ENCODE peak calls at places on chromosomes 16 and 17, in five cellular contexts. One of them, this sample, is unnamed.

GRCh38 chr17:16939606-16940115 is 32.3 kb downstream of the TNFRSF13B start:
- DNase-seq in HCT116: no peak
- DNase-seq in SK-N-SH: no peak
- DNase-seq in H1: no peak
- DNase-seq in HepG2: no peak
- DNase-seq in this sample: no peak

GRCh38 chr16:11619327-11619851 is 32.7 kb upstream of the LITAF start:
- DNase-seq in HCT116: no peak
- DNase-seq in SK-N-SH: no peak
- DNase-seq in H1: no peak
- DNase-seq in HepG2: no peak
- DNase-seq in this sample: no peak

GRCh38 chr17:7220593-7221280 is 999 bp downstream of the ACADVL start:
- DNase-seq in HCT116: no peak
- DNase-seq in H1: no peak
- DNase-seq in SK-N-SH: peak; percentile 79
- DNase-seq in HepG2: peak; percentile 44
- DNase-seq in this sample: no peak

GRCh38 chr17:40061532-40062038 is 1.2 kb upstream of the THRA start:
- DNase-seq in H1: no peak
- DNase-seq in HCT116: no peak
- DNase-seq in SK-N-SH: no peak
- DNase-seq in HepG2: no peak
- DNase-seq in this sample: no peak

GRCh38 chr16:50400312-50400966 is 31.7 kb upstream of the BRD7 start:
- DNase-seq in H1: no peak
- DNase-seq in HepG2: no peak
- DNase-seq in HCT116: no peak
- DNase-seq in SK-N-SH: no peak
- DNase-seq in this sample: no peak

GRCh38 chr17:2089021-2089422 is 34.1 kb downstream of the HIC1 start:
- DNase-seq in HepG2: no peak
- DNase-seq in HCT116: no peak
- DNase-seq in H1: no peak
- DNase-seq in SK-N-SH: no peak
- DNase-seq in this sample: no peak

GRCh38 chr17:72677714-72678390 is 414.6 kb downstream of the SLC39A11 start:
- DNase-seq in SK-N-SH: no peak
- DNase-seq in HepG2: no peak
- DNase-seq in H1: no peak
- DNase-seq in HCT116: no peak
- DNase-seq in this sample: no peak

GRCh38 chr17:29595107-29595942 is 2.4 kb downstream of the ANKRD13B start:
- DNase-seq in HepG2: no peak
- DNase-seq in H1: no peak
- DNase-seq in SK-N-SH: no peak
- DNase-seq in HCT116: no peak
- DNase-seq in this sample: no peak

GRCh38 chr17:37830151-37830993 is 85.5 kb upstream of the HNF1B start:
- DNase-seq in H1: no peak
- DNase-seq in SK-N-SH: no peak
- DNase-seq in HepG2: peak; percentile 97
- DNase-seq in HCT116: no peak
- DNase-seq in this sample: no peak

GRCh38 chr17:1630662-1631061 is 2.0 kb upstream of the SLC43A2 start:
- DNase-seq in SK-N-SH: no peak
- DNase-seq in HepG2: no peak
- DNase-seq in H1: no peak
- DNase-seq in HCT116: no peak
- DNase-seq in this sample: no peak

GRCh38 chr16:68379472-68380347 is 68.6 kb downstream of the SMPD3 start:
- DNase-seq in H1: no peak
- DNase-seq in HCT116: no peak
- DNase-seq in SK-N-SH: no peak
- DNase-seq in HepG2: no peak
- DNase-seq in this sample: no peak

GRCh38 chr16:23345237-23345636 is 43.1 kb downstream of the SCNN1B start:
- DNase-seq in H1: no peak
- DNase-seq in HCT116: no peak
- DNase-seq in SK-N-SH: no peak
- DNase-seq in HepG2: no peak
- DNase-seq in this sample: no peak

GRCh38 chr17:46850688-46851028 is 725 bp upstream of the WNT9B start:
- DNase-seq in SK-N-SH: no peak
- DNase-seq in HCT116: no peak
- DNase-seq in H1: no peak
- DNase-seq in HepG2: no peak
- DNase-seq in this sample: no peak

GRCh38 chr17:46853896-46854444 is 2.6 kb downstream of the WNT9B start:
- DNase-seq in HCT116: no peak
- DNase-seq in SK-N-SH: no peak
- DNase-seq in H1: no peak
- DNase-seq in HepG2: no peak
- DNase-seq in this sample: no peak

GRCh38 chr17:46854515-46854914 is 3.1 kb downstream of the WNT9B start:
- DNase-seq in SK-N-SH: no peak
- DNase-seq in HepG2: no peak
- DNase-seq in H1: no peak
- DNase-seq in HCT116: no peak
- DNase-seq in this sample: no peak

GRCh38 chr17:46848534-46848933 is 2.8 kb upstream of the WNT9B start:
- DNase-seq in HepG2: no peak
- DNase-seq in SK-N-SH: no peak
- DNase-seq in H1: no peak
- DNase-seq in HCT116: no peak
- DNase-seq in this sample: no peak

GRCh38 chr17:46851029-46851741 is at the start of gene WNT9B:
- DNase-seq in SK-N-SH: peak; percentile 90
- DNase-seq in HepG2: peak; percentile 48
- DNase-seq in H1: no peak
- DNase-seq in HCT116: no peak
- DNase-seq in this sample: no peak
- H3K4me3 ChIP-seq in SK-N-SH: peak within 1 kb of the TSS; percentile 48
- H3K4me3 ChIP-seq in HepG2: peak within 1 kb of the TSS; percentile 76
- H3K4me3 ChIP-seq in H1: peak within 1 kb of the TSS; percentile 56
- H3K4me3 ChIP-seq in HCT116: no peak within 1 kb of the TSS
- H3K4me3 ChIP-seq in this sample: peak within 1 kb of the TSS; percentile 58

GRCh38 chr16:79610771-79611170 is 10.2 kb upstream of the MAF start:
- DNase-seq in SK-N-SH: no peak
- DNase-seq in HepG2: no peak
- DNase-seq in H1: no peak
- DNase-seq in HCT116: no peak
- DNase-seq in this sample: no peak

GRCh38 chr16:79608976-79609375 is 8.4 kb upstream of the MAF start:
- DNase-seq in HCT116: no peak
- DNase-seq in H1: no peak
- DNase-seq in HepG2: no peak
- DNase-seq in SK-N-SH: no peak
- DNase-seq in this sample: no peak

GRCh38 chr16:79609861-79610260 is 9.3 kb upstream of the MAF start:
- DNase-seq in HCT116: no peak
- DNase-seq in SK-N-SH: no peak
- DNase-seq in HepG2: no peak
- DNase-seq in H1: no peak
- DNase-seq in this sample: no peak

GRCh38 chr16:79605999-79606398 is 5.5 kb upstream of the MAF start:
- DNase-seq in HCT116: no peak
- DNase-seq in SK-N-SH: no peak
- DNase-seq in HepG2: no peak
- DNase-seq in H1: no peak
- DNase-seq in this sample: peak; percentile 35

DNA sequence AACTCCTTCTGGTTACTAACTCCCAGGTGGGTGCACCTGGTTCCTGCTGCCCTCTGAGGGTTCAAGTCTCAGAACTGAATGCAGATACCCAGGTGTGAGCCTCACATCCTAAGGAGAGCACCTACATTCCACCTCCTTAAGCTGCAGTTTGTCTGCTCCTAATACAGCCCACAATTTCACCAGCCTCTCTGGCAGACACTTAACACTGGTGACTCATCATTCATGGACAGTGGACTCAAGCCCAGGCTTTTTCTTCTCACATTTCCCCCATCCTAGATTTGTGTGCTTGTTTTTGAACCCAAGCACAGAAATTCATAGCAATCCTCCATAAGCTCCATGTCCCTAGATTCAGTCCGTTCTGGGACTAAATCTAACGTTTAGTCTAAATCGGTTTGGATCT is 7.0 kb upstream of the MAF start:
- DNase-seq in SK-N-SH: no peak
- DNase-seq in HepG2: no peak
- DNase-seq in H1: no peak
- DNase-seq in HCT116: no peak
- DNase-seq in this sample: no peak
- TF ChIP-seq YY1 in SK-N-SH: no peak
- TF ChIP-seq YY1 in HepG2: no peak
- TF ChIP-seq YY1 in H1: no peak
- TF ChIP-seq YY1 in HCT116: no peak
- TF ChIP-seq YY1 in this sample: no peak

GRCh38 chr17:80068301-80069160 is 32.1 kb downstream of the CCDC40 start:
- DNase-seq in H1: no peak
- DNase-seq in HCT116: no peak
- DNase-seq in SK-N-SH: peak; percentile 68
- DNase-seq in HepG2: peak; percentile 95
- DNase-seq in this sample: no peak

GRCh38 chr17:80070375-80071115 is 30.8 kb upstream of the GAA start:
- DNase-seq in H1: no peak
- DNase-seq in HCT116: no peak
- DNase-seq in HepG2: no peak
- DNase-seq in SK-N-SH: no peak
- DNase-seq in this sample: no peak

GRCh38 chr17:80069886-80070177 is 31.5 kb upstream of the GAA start:
- DNase-seq in HepG2: no peak
- DNase-seq in SK-N-SH: no peak
- DNase-seq in HCT116: no peak
- DNase-seq in H1: no peak
- DNase-seq in this sample: no peak

GRCh38 chr17:80067393-80067986 is 31.0 kb downstream of the CCDC40 start:
- DNase-seq in HepG2: peak; percentile 32
- DNase-seq in H1: no peak
- DNase-seq in SK-N-SH: no peak
- DNase-seq in HCT116: no peak
- DNase-seq in this sample: no peak

GRCh38 chr17:80071116-80071980 is 30.0 kb upstream of the GAA start:
- DNase-seq in H1: no peak
- DNase-seq in HepG2: peak; percentile 43
- DNase-seq in SK-N-SH: no peak
- DNase-seq in HCT116: no peak
- DNase-seq in this sample: no peak
- H3K4me3 ChIP-seq in H1: no peak overlapping the region
- H3K4me3 ChIP-seq in HepG2: peak overlapping the region; percentile 72
- H3K4me3 ChIP-seq in SK-N-SH: no peak overlapping the region
- H3K4me3 ChIP-seq in HCT116: no peak overlapping the region
- H3K4me3 ChIP-seq in this sample: no peak overlapping the region

DNA sequence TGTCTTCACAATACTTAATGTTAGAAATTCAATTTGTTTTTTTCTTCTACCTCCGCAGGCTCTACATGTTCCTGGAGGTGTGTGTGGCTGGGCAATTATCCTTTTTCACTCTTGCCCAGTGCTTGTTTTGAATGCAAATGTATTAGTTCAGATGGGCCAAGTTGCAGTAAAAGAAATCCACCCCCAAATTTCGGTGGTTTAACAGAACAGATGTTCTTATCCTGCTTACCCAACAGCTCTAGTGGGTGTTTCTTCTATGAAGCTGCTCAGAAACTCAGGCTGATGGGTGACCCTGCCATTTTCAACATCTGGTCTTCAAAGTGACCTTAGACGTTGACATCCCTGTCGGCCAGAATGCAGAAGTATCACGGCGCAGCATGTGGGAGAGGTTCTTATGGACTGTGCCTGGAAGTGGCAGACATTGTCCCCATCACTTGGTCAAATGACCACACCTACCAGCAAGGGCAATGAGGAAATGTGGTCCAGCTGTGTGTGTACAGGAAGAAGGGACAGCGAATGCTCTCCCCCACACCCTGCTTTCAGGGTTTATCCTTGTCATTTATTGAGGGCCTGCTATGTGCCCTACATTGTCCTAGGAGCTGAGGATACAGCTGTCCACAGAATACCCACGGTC is 157.3 kb downstream of the CDH13 start:
- DNase-seq in HCT116: no peak
- DNase-seq in HepG2: no peak
- DNase-seq in H1: no peak
- DNase-seq in SK-N-SH: no peak
- DNase-seq in this sample: no peak
- TF ChIP-seq YY1 in HCT116: no peak
- TF ChIP-seq YY1 in HepG2: no peak
- TF ChIP-seq YY1 in H1: no peak
- TF ChIP-seq YY1 in SK-N-SH: no peak
- TF ChIP-seq YY1 in this sample: no peak

GRCh38 chr16:81996664-81997529 is 14.4 kb downstream of the SDR42E1 start:
- DNase-seq in SK-N-SH: no peak
- DNase-seq in HCT116: peak; percentile 60
- DNase-seq in HepG2: peak; percentile 52
- DNase-seq in H1: no peak
- DNase-seq in this sample: peak; percentile 36
- H3K4me3 ChIP-seq in SK-N-SH: no peak overlapping the region
- H3K4me3 ChIP-seq in HCT116: peak overlapping the region; percentile 5
- H3K4me3 ChIP-seq in HepG2: no peak overlapping the region
- H3K4me3 ChIP-seq in H1: no peak overlapping the region
- H3K4me3 ChIP-seq in this sample: no peak overlapping the region

DNA sequence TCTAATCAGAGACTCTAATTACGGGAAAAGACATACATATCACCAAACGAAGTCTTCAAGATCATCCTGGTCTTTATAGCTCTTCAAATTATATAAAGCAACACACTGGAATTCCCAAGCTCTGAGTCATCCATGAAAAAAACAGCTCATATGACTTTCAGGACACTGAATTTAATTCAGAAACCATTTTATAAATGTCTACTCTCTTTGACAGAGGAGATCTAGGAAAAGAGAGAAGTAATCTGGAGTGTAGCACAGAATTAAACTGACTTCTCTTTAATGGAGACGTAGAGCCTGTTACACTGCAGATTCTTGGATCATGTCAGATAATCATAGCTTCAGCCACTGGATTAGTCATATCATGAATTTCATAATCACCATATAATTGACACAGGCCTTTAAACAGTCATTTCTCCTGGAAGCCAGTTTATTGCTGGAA is 86.8 kb upstream of the WSB1 start:
- DNase-seq in HCT116: peak; percentile 22
- DNase-seq in SK-N-SH: no peak
- DNase-seq in H1: no peak
- DNase-seq in HepG2: no peak
- DNase-seq in this sample: no peak
- TF ChIP-seq YY1 in HCT116: no peak
- TF ChIP-seq YY1 in SK-N-SH: no peak
- TF ChIP-seq YY1 in H1: no peak
- TF ChIP-seq YY1 in HepG2: no peak
- TF ChIP-seq YY1 in this sample: no peak

GRCh38 chr17:45161288-45162021 is at the start of gene HEXIM2:
- DNase-seq in HCT116: peak; percentile 100
- DNase-seq in SK-N-SH: peak; percentile 96
- DNase-seq in HepG2: peak; percentile 100
- DNase-seq in H1: peak; percentile 99
- DNase-seq in this sample: peak; percentile 98
- H3K4me3 ChIP-seq in HCT116: peak within 1 kb of the TSS; percentile 89
- H3K4me3 ChIP-seq in SK-N-SH: peak within 1 kb of the TSS; percentile 74
- H3K4me3 ChIP-seq in HepG2: peak within 1 kb of the TSS; percentile 93
- H3K4me3 ChIP-seq in H1: peak within 1 kb of the TSS; percentile 85
- H3K4me3 ChIP-seq in this sample: peak within 1 kb of the TSS; percentile 92

This sample was measured in NT2/D1.